ENCODE peak calls at places on chromosomes 2 and 18, in nine cellular contexts. R is naive thymus-derived CD8-positive, alpha-beta T cell; U is activated T-cell treated with anti-CD3 and anti-CD28 coated beads for 24 hours; Y is COR-L47; I is T-helper 2 cell; B is GM10248; W is activated gamma-delta T cell treated with Interleukin-2 at 50 U/mL for 16 hours; D is central memory CD8-positive, alpha-beta T cell; A is ELR. E is an unnamed sample.

GRCh38 chr2:236746833-236747232 is 177.2 kb downstream of the ACKR3 start:
- DNase-seq in W (no peak), U (no peak), R (no peak), A (no peak), D (no peak), Y (no peak), I (no peak), B (no peak), E (no peak)

GRCh38 chr2:239328306-239329191 is 72.3 kb downstream of the HDAC4 start:
- DNase-seq in B (no peak), D (no peak), R (no peak), A (no peak), W (no peak), U (no peak), Y (no peak), I (no peak), E (no peak)

GRCh38 chr2:219252900-219253752 is at the start of gene TUBA4B:
- DNase-seq in D (no peak), I (no peak), B (peak), A (peak), Y (peak), W (peak), U (no peak), R (peak), E (peak)

GRCh38 chr2:70790079-70790963 is at the start of gene FIGLA:
- DNase-seq in D (no peak), I (no peak), A (no peak), R (no peak), W (no peak), Y (no peak), B (no peak), U (no peak), E (no peak)

GRCh38 chr2:105327690-105328089 is 1.8 kb downstream of the TGFBRAP1 start:
- DNase-seq in I (no peak), Y (no peak), D (no peak), R (no peak), B (no peak), W (no peak), A (peak), U (no peak), E (no peak)

GRCh38 chr2:120390381-120391055 is 44.6 kb downstream of the INHBB start:
- DNase-seq in D (no peak), W (no peak), I (no peak), R (no peak), U (no peak), Y (no peak), B (no peak), A (no peak), E (no peak)

GRCh38 chr2:238289574-238289973 is 1.2 kb upstream of the PER2 start:
- DNase-seq in A (no peak), R (no peak), B (no peak), D (no peak), Y (no peak), W (no peak), I (no peak), U (no peak), E (no peak)

GRCh38 chr18:62486290-62486964 is 36.4 kb upstream of the ZCCHC2 start:
- DNase-seq in R (no peak), A (peak), D (no peak), W (no peak), I (no peak), Y (peak), B (no peak), U (peak), E (no peak)

GRCh38 chr2:24228470-24228869 is 53.6 kb downstream of the FAM228A start:
- DNase-seq in B (no peak), D (no peak), R (no peak), A (peak), Y (peak), W (no peak), I (no peak), U (no peak), E (no peak)

GRCh38 chr2:162731917-162732804 is 106.4 kb downstream of the KCNH7 start:
- DNase-seq in W (no peak), I (no peak), Y (peak), D (no peak), R (no peak), U (no peak), B (peak), A (peak), E (no peak)

GRCh38 chr18:24818451-24818850 is 358.0 kb downstream of the HRH4 start:
- DNase-seq in D (no peak), W (no peak), A (no peak), U (no peak), B (no peak), R (no peak), Y (no peak), I (no peak), E (no peak)

GRCh38 chr2:98102878-98103277 is 15.9 kb downstream of the VWA3B start:
- DNase-seq in Y (no peak), I (no peak), B (no peak), A (no peak), R (no peak), W (no peak), D (no peak), U (no peak), E (no peak)

GRCh38 chr2:187319441-187320108 is 128.5 kb downstream of the CALCRL start:
- DNase-seq in U (no peak), B (no peak), D (no peak), Y (no peak), R (no peak), A (peak), I (no peak), W (no peak), E (no peak)

GRCh38 chr2:74441690-74442482 is at the start of gene RTKN:
- DNase-seq in B (peak), I (no peak), Y (peak), U (no peak), R (no peak), A (no peak), W (peak), D (no peak), E (peak)

GRCh38 chr2:96907405-96908041 is 37.6 kb upstream of the SEMA4C start:
- DNase-seq in B (no peak), R (no peak), W (no peak), I (no peak), A (no peak), Y (no peak), D (no peak), U (no peak), E (no peak)

GRCh38 chr2:225399509-225399908 is at the start of gene NYAP2:
- DNase-seq in D (no peak), B (no peak), A (no peak), I (no peak), Y (peak), R (no peak), W (no peak), U (no peak), E (no peak)

GRCh38 chr18:69432847-69433246 is 32.2 kb downstream of the DOK6 start:
- DNase-seq in B (no peak), R (no peak), A (no peak), I (no peak), W (no peak), Y (no peak), U (no peak), D (no peak), E (no peak)

GRCh38 chr2:196801986-196802385 is 2.5 kb upstream of the GTF3C3 start:
- DNase-seq in B (no peak), U (no peak), D (no peak), Y (peak), I (no peak), W (no peak), R (no peak), A (no peak), E (no peak)

GRCh38 chr2:241803387-241804325 is 5.3 kb upstream of the NEU4 start:
- DNase-seq in D (no peak), B (peak), R (peak), W (peak), Y (no peak), A (peak), I (no peak), U (peak), E (no peak)

GRCh38 chr2:230938098-230938497 is 13.1 kb upstream of the GPR55 start:
- DNase-seq in U (no peak), Y (no peak), B (no peak), A (no peak), D (no peak), R (no peak), W (no peak), I (no peak), E (no peak)

GRCh38 chr2:48398285-48399135 is 131.4 kb upstream of the STON1 start:
- DNase-seq in R (no peak), W (no peak), A (no peak), Y (peak), B (no peak), I (no peak), D (no peak), U (no peak), E (no peak)

GRCh38 chr2:172040311-172040710 is 40.6 kb downstream of the METAP1D start:
- DNase-seq in Y (no peak), R (no peak), A (no peak), W (no peak), I (no peak), U (no peak), D (no peak), B (no peak), E (no peak)

GRCh38 chr2:217219141-217219505 is 359.3 kb upstream of the TNP1 start:
- DNase-seq in B (no peak), D (no peak), R (no peak), I (no peak), W (no peak), Y (no peak), U (no peak), A (no peak), E (no peak)

GRCh38 chr2:98459776-98460175 is 15.1 kb downstream of the INPP4A start:
- DNase-seq in W (no peak), Y (no peak), B (peak), U (no peak), I (no peak), A (no peak), D (no peak), R (no peak), E (no peak)

GRCh38 chr2:23940976-23941605 is 828 bp downstream of the UBXN2A start:
- DNase-seq in R (no peak), Y (no peak), I (no peak), B (no peak), A (no peak), D (no peak), U (no peak), W (no peak), E (no peak)

GRCh38 chr18:12946549-12947354 is 1.1 kb upstream of the SEH1L start:
- DNase-seq in D (no peak), U (peak), A (peak), R (no peak), I (no peak), B (no peak), Y (peak), W (peak), E (no peak)

GRCh38 chr18:62942578-62942977 is 227.2 kb downstream of the PHLPP1 start:
- DNase-seq in D (no peak), U (no peak), R (no peak), B (no peak), W (no peak), A (no peak), Y (no peak), I (no peak), E (no peak)

GRCh38 chr2:36438454-36438977 is 82.9 kb downstream of the CRIM1 start:
- DNase-seq in D (no peak), W (no peak), I (no peak), U (no peak), R (no peak), A (peak), Y (no peak), B (no peak), E (no peak)

GRCh38 chr2:134500211-134500935 is 218.4 kb downstream of the TMEM163 start:
- DNase-seq in B (no peak), D (no peak), Y (no peak), W (no peak), I (no peak), A (no peak), U (no peak), R (no peak), E (no peak)

GRCh38 chr2:14720319-14720718 is 87.8 kb downstream of the LRATD1 start:
- DNase-seq in U (no peak), W (no peak), A (peak), R (no peak), D (no peak), Y (no peak), I (no peak), B (no peak), E (no peak)

GRCh38 chr2:133954636-133955035 is 299.2 kb upstream of the MGAT5 start:
- DNase-seq in A (no peak), R (no peak), I (no peak), W (no peak), U (no peak), B (no peak), D (no peak), Y (no peak), E (no peak)

GRCh38 chr2:2567776-2568175 is 236.7 kb upstream of the MYT1L start:
- DNase-seq in Y (no peak), A (no peak), U (no peak), W (no peak), I (no peak), D (no peak), B (no peak), R (no peak), E (no peak)

GRCh38 chr2:219569041-219569440 is 2.3 kb downstream of the OBSL1 start:
- DNase-seq in D (no peak), A (no peak), Y (no peak), R (no peak), W (no peak), U (no peak), I (no peak), B (no peak), E (no peak)

E was measured in B cell.